ENCODE peak calls at places on chromosomes 7 and 10, in four cellular contexts. One of them, this sample, is unnamed.
A peak's percentile ranks its signal among the peaks of the same experiment; 100 is the strongest.

GRCh38 chr7:22726849-22727792 is at the start of gene IL6:
- DNase-seq in left lung: peak; percentile 84
- DNase-seq in fibroblast of pulmonary artery: peak; percentile 96
- DNase-seq in endothelial cell: peak; percentile 19
- DNase-seq in this sample: peak; percentile 14

GRCh38 chr10:98332623-98333269 is 64.8 kb upstream of the LOXL4 start:
- DNase-seq in left lung: no peak
- DNase-seq in fibroblast of pulmonary artery: no peak
- DNase-seq in endothelial cell: no peak
- DNase-seq in this sample: no peak

GRCh38 chr7:148575640-148576411 is 14.7 kb upstream of the C7orf33 start:
- DNase-seq in left lung: peak; percentile 53
- DNase-seq in endothelial cell: peak; percentile 76
- DNase-seq in fibroblast of pulmonary artery: peak; percentile 70
- DNase-seq in this sample: peak; percentile 76

GRCh38 chr7:16851829-16852228 is 30.0 kb downstream of the AGR3 start:
- DNase-seq in fibroblast of pulmonary artery: no peak
- DNase-seq in endothelial cell: no peak
- DNase-seq in left lung: no peak
- DNase-seq in this sample: no peak

GRCh38 chr10:63576501-63576900 is 55.3 kb downstream of the REEP3 start:
- DNase-seq in endothelial cell: no peak
- DNase-seq in left lung: no peak
- DNase-seq in fibroblast of pulmonary artery: peak; percentile 27
- DNase-seq in this sample: no peak

GRCh38 chr10:48836605-48837004 is 103.0 kb downstream of the LRRC18 start:
- DNase-seq in endothelial cell: no peak
- DNase-seq in fibroblast of pulmonary artery: no peak
- DNase-seq in left lung: no peak
- DNase-seq in this sample: no peak

GRCh38 chr7:122055072-122055471 is 89.0 kb downstream of the AASS start:
- DNase-seq in left lung: no peak
- DNase-seq in fibroblast of pulmonary artery: no peak
- DNase-seq in endothelial cell: no peak
- DNase-seq in this sample: no peak

GRCh38 chr10:1551636-1552338 is 185.5 kb downstream of the ADARB2 start:
- DNase-seq in endothelial cell: no peak
- DNase-seq in left lung: peak; percentile 29
- DNase-seq in fibroblast of pulmonary artery: no peak
- DNase-seq in this sample: no peak

GRCh38 chr7:108249458-108249857 is 119.3 kb upstream of the LAMB4 start:
- DNase-seq in endothelial cell: no peak
- DNase-seq in fibroblast of pulmonary artery: no peak
- DNase-seq in left lung: no peak
- DNase-seq in this sample: no peak

GRCh38 chr7:92665926-92666325 is 75.7 kb upstream of the FAM133B start:
- DNase-seq in left lung: no peak
- DNase-seq in fibroblast of pulmonary artery: no peak
- DNase-seq in endothelial cell: no peak
- DNase-seq in this sample: no peak

GRCh38 chr7:15821484-15822122 is 135.1 kb upstream of the MEOX2 start:
- DNase-seq in fibroblast of pulmonary artery: peak; percentile 53
- DNase-seq in endothelial cell: no peak
- DNase-seq in left lung: no peak
- DNase-seq in this sample: no peak

GRCh38 chr10:96964131-96964530 is 132.0 kb downstream of the LCOR start:
- DNase-seq in left lung: no peak
- DNase-seq in endothelial cell: no peak
- DNase-seq in fibroblast of pulmonary artery: no peak
- DNase-seq in this sample: no peak

GRCh38 chr7:118153551-118154177 is 30.3 kb upstream of the LSM8 start:
- DNase-seq in fibroblast of pulmonary artery: peak; percentile 46
- DNase-seq in left lung: no peak
- DNase-seq in endothelial cell: peak; percentile 42
- DNase-seq in this sample: peak; percentile 13

GRCh38 chr7:142319970-142320369 is 62.1 kb upstream of the PRSS58 start:
- DNase-seq in left lung: no peak
- DNase-seq in fibroblast of pulmonary artery: no peak
- DNase-seq in endothelial cell: peak; percentile 35
- DNase-seq in this sample: peak; percentile 23

GRCh38 chr7:121395494-121395960 is 581 bp downstream of the FAM3C start:
- DNase-seq in fibroblast of pulmonary artery: peak; percentile 8
- DNase-seq in endothelial cell: no peak
- DNase-seq in left lung: peak; percentile 39
- DNase-seq in this sample: no peak

GRCh38 chr10:12594448-12594944 is 245.1 kb downstream of the CAMK1D start:
- DNase-seq in fibroblast of pulmonary artery: no peak
- DNase-seq in left lung: no peak
- DNase-seq in endothelial cell: no peak
- DNase-seq in this sample: no peak

GRCh38 chr10:96606946-96607345 is 20.1 kb upstream of the TM9SF3 start:
- DNase-seq in endothelial cell: no peak
- DNase-seq in fibroblast of pulmonary artery: no peak
- DNase-seq in left lung: no peak
- DNase-seq in this sample: no peak

GRCh38 chr10:88411772-88412349 is 171.3 kb downstream of the RNLS start:
- DNase-seq in endothelial cell: no peak
- DNase-seq in fibroblast of pulmonary artery: no peak
- DNase-seq in left lung: no peak
- DNase-seq in this sample: no peak

GRCh38 chr10:100930368-100930767 is 17.6 kb downstream of the SLF2 start:
- DNase-seq in endothelial cell: no peak
- DNase-seq in fibroblast of pulmonary artery: peak; percentile 7
- DNase-seq in left lung: no peak
- DNase-seq in this sample: no peak

GRCh38 chr10:90592903-90593302 is 264.9 kb downstream of the HTR7 start:
- DNase-seq in left lung: no peak
- DNase-seq in fibroblast of pulmonary artery: peak; percentile 82
- DNase-seq in endothelial cell: peak; percentile 69
- DNase-seq in this sample: peak; percentile 57

GRCh38 chr7:116704650-116705049 is 32.7 kb downstream of the MET start:
- DNase-seq in left lung: no peak
- DNase-seq in endothelial cell: no peak
- DNase-seq in fibroblast of pulmonary artery: no peak
- DNase-seq in this sample: no peak

GRCh38 chr10:79021331-79021907 is 47.3 kb upstream of the ZMIZ1 start:
- DNase-seq in endothelial cell: no peak
- DNase-seq in left lung: no peak
- DNase-seq in fibroblast of pulmonary artery: no peak
- DNase-seq in this sample: no peak

GRCh38 chr7:87876759-87877234 is 504 bp downstream of the DBF4 start:
- DNase-seq in endothelial cell: peak; percentile 66
- DNase-seq in left lung: peak; percentile 72
- DNase-seq in fibroblast of pulmonary artery: peak; percentile 64
- DNase-seq in this sample: peak; percentile 70

GRCh38 chr7:73668103-73668937 is 689 bp downstream of the VPS37D start:
- DNase-seq in endothelial cell: no peak
- DNase-seq in fibroblast of pulmonary artery: peak; percentile 9
- DNase-seq in left lung: no peak
- DNase-seq in this sample: no peak

GRCh38 chr7:151795168-151795754 is 81.7 kb downstream of the PRKAG2 start:
- DNase-seq in left lung: peak; percentile 42
- DNase-seq in fibroblast of pulmonary artery: no peak
- DNase-seq in endothelial cell: no peak
- DNase-seq in this sample: no peak

GRCh38 chr7:84245831-84246230 is 51.2 kb upstream of the SEMA3A start:
- DNase-seq in endothelial cell: no peak
- DNase-seq in fibroblast of pulmonary artery: no peak
- DNase-seq in left lung: peak; percentile 54
- DNase-seq in this sample: no peak

GRCh38 chr10:78672898-78673297 is 395.9 kb upstream of the ZMIZ1 start:
- DNase-seq in left lung: no peak
- DNase-seq in fibroblast of pulmonary artery: no peak
- DNase-seq in endothelial cell: no peak
- DNase-seq in this sample: no peak

DNA sequence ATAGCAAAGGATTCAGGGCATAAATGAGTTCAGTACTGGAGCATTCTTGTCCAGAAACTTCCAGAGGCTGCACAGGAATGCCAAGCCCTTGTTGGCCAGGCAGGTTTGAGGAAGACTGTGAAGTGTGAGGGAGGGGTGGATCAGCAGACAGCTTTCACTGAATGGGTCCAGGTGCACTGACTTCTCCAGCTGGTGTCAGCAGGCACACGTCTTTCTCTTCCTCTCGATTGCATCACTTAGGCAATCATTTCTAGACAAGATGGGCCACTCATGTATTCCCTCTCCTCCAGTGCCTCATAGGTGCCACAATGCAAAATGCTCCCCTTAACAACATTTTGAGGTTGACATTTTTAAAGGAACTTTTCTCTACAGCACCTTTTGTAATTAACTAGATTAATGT is 15.6 kb upstream of the PLEKHS1 start:
- DNase-seq in fibroblast of pulmonary artery: peak; percentile 2
- DNase-seq in left lung: peak; percentile 37
- DNase-seq in endothelial cell: no peak
- DNase-seq in this sample: no peak
- TF ChIP-seq CTCF in fibroblast of pulmonary artery: no peak
- TF ChIP-seq CTCF in left lung: no peak
- TF ChIP-seq CTCF in endothelial cell: no peak
- TF ChIP-seq CTCF in this sample: no peak

GRCh38 chr10:124701435-124701834 is 42.7 kb downstream of the FAM53B start:
- DNase-seq in endothelial cell: no peak
- DNase-seq in left lung: peak; percentile 91
- DNase-seq in fibroblast of pulmonary artery: peak; percentile 92
- DNase-seq in this sample: no peak
- TF ChIP-seq CTCF in endothelial cell: no peak
- TF ChIP-seq CTCF in left lung: no peak
- TF ChIP-seq CTCF in fibroblast of pulmonary artery: no peak
- TF ChIP-seq CTCF in this sample: no peak

DNA sequence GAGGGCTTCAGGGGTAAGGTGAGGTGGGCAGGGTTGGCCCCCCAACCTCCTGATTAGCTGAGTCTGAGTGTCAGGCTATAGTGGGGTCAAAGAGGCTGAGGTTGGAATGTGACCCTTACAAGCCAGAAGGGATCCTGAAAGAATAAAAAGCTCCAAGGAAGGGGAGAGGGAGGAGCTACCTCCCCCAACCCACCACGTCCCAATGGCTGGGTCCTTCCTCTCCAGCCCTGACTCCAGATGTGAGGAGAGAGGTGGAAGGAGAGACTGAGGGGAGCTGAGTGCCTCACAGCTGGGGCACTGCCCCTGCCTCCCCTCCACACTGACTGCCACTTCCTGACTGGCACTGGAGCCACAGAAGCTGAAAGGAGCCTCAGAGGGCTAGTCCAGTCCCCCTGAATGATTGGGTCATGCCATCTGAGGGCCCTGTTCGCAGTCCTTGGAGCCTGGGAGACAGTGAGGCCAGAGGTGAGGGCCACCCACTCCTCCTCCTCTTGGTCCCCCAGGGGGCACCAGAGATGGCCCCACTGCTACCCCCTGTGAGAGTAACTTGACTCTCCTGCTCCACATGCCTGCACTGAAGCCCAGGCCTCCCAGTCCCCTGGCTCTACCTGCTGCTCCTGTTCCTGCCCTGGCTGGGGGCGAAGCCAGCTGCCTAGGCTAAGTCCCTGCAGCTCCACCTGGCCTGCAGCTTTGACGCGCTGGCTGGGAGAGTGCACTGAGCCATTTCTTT is 20.5 kb downstream of the IMPDH1 start:
- DNase-seq in endothelial cell: no peak
- DNase-seq in fibroblast of pulmonary artery: no peak
- DNase-seq in left lung: peak; percentile 9
- DNase-seq in this sample: peak; percentile 31
- TF ChIP-seq CTCF in endothelial cell: no peak
- TF ChIP-seq CTCF in fibroblast of pulmonary artery: no peak
- TF ChIP-seq CTCF in left lung: no peak
- TF ChIP-seq CTCF in this sample: no peak

GRCh38 chr7:140674899-140675701 is 2.4 kb downstream of the ADCK2 start:
- DNase-seq in fibroblast of pulmonary artery: peak; percentile 64
- DNase-seq in endothelial cell: peak; percentile 44
- DNase-seq in left lung: no peak
- DNase-seq in this sample: peak; percentile 54
- TF ChIP-seq CTCF in fibroblast of pulmonary artery: peak; percentile 63
- TF ChIP-seq CTCF in endothelial cell: no peak
- TF ChIP-seq CTCF in left lung: no peak
- TF ChIP-seq CTCF in this sample: peak; percentile 48

GRCh38 chr7:96663871-96664445 is 45.7 kb downstream of the SEM1 start:
- DNase-seq in left lung: no peak
- DNase-seq in fibroblast of pulmonary artery: no peak
- DNase-seq in endothelial cell: no peak
- DNase-seq in this sample: no peak
- TF ChIP-seq CTCF in left lung: no peak
- TF ChIP-seq CTCF in fibroblast of pulmonary artery: no peak
- TF ChIP-seq CTCF in endothelial cell: no peak
- TF ChIP-seq CTCF in this sample: no peak

DNA sequence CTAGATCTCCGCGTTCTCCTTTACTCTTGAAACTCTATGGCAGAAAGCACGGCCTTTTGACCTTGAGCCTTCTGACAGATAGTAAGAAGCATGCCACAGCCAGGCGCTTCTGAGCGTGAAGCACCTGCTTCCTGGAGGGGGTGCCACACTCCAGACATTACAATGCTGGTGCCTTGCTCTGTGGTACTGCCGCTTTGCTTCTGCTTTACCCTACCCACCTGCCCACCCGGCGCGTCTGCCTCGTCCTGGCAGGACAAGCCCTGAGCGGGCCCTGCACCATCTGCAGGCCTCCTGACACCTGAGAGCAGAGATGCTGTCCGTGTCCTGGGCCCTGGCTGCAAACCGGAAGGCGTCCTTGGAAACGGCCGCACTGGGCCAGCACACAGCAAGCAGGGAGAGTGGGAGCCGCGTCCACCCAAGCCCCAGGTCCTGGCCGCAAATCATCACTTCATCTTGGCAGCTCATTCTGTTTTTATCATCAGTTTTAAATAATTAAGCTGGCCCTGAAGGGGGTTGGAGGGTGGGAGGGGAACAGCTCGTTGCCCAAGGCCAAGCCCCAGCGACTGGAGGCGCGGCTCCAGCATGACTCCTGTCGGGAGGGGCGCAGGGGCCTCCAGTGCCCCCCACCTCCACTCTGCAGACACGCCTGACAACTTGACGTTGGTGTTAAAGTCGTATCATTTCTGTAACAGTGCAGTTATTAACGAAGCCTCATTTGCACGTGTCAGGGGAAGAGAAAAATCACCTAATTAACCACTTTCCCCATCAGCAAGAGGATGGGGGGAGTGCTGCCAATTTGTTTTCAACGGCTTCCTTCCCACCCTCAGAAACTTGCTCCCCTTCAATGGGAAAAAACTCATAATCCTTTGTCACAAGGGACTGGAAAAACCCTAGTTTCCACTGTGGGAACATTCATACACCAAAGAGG is 132.2 kb downstream of the MAD1L1 start:
- DNase-seq in endothelial cell: no peak
- DNase-seq in left lung: no peak
- DNase-seq in fibroblast of pulmonary artery: no peak
- DNase-seq in this sample: no peak
- TF ChIP-seq CTCF in endothelial cell: no peak
- TF ChIP-seq CTCF in left lung: no peak
- TF ChIP-seq CTCF in fibroblast of pulmonary artery: no peak
- TF ChIP-seq CTCF in this sample: no peak

GRCh38 chr7:479948-480499 is 39.6 kb downstream of the PDGFA start:
- DNase-seq in fibroblast of pulmonary artery: no peak
- DNase-seq in left lung: peak; percentile 24
- DNase-seq in endothelial cell: no peak
- DNase-seq in this sample: no peak
- TF ChIP-seq CTCF in fibroblast of pulmonary artery: no peak
- TF ChIP-seq CTCF in left lung: no peak
- TF ChIP-seq CTCF in endothelial cell: no peak
- TF ChIP-seq CTCF in this sample: no peak

GRCh38 chr7:27145884-27146401 is 1.6 kb downstream of the HOXA6 start:
- DNase-seq in fibroblast of pulmonary artery: no peak
- DNase-seq in left lung: no peak
- DNase-seq in endothelial cell: no peak
- DNase-seq in this sample: no peak
- TF ChIP-seq CTCF in fibroblast of pulmonary artery: no peak
- TF ChIP-seq CTCF in left lung: no peak
- TF ChIP-seq CTCF in endothelial cell: no peak
- TF ChIP-seq CTCF in this sample: no peak

GRCh38 chr10:62131724-62132123 is 136.9 kb downstream of the RTKN2 start:
- DNase-seq in endothelial cell: no peak
- DNase-seq in left lung: no peak
- DNase-seq in fibroblast of pulmonary artery: peak; percentile 22
- DNase-seq in this sample: no peak
- TF ChIP-seq CTCF in endothelial cell: no peak
- TF ChIP-seq CTCF in left lung: no peak
- TF ChIP-seq CTCF in fibroblast of pulmonary artery: no peak
- TF ChIP-seq CTCF in this sample: no peak